ENCODE peak calls at places on chromosomes 12 and 14, in six cellular contexts. E is thoracic aorta; N is A673; U is stomach; V is CD8-positive, alpha-beta T cell; D is left ventricle myocardium inferior. Q is an unnamed sample. For H3K4me1, the result is how much of the 10 kb centered on the place peaks cover.

GRCh38 chr12:12267801-12268200 is 957 bp upstream of the LRP6 start:
- DNase-seq in E (no peak), N (no peak), U (no peak), V (no peak), D (no peak), Q (no peak)

GRCh38 chr12:12480074-12480473 is 82.6 kb downstream of the DUSP16 start:
- DNase-seq in E (no peak), N (no peak), U (no peak), V (no peak), D (no peak), Q (no peak)

GRCh38 chr12:42070056-42070455 is 74.6 kb downstream of the GXYLT1 start:
- DNase-seq in E (no peak), N (no peak), U (no peak), V (no peak), D (no peak), Q (no peak)

GRCh38 chr12:100058482-100059029 is 73.8 kb upstream of the ANKS1B start:
- DNase-seq in E (no peak), N (peak), U (no peak), V (no peak), D (no peak), Q (no peak)

GRCh38 chr14:37655418-37655817 is 60.0 kb downstream of the TTC6 start:
- DNase-seq in E (no peak), N (no peak), U (no peak), V (no peak), D (no peak), Q (no peak)

GRCh38 chr12:58067610-58068387 is 126.4 kb downstream of the ATP23 start:
- DNase-seq in E (no peak), N (no peak), U (no peak), V (no peak), D (no peak), Q (no peak)

GRCh38 chr12:57151741-57152407 is 4.5 kb upstream of the LRP1-AS start:
- DNase-seq in E (no peak), N (no peak), U (no peak), V (no peak), D (peak), Q (peak)

GRCh38 chr12:85244561-85244960 is 35.5 kb upstream of the ALX1 start:
- DNase-seq in E (no peak), N (no peak), U (no peak), V (no peak), D (no peak), Q (no peak)

GRCh38 chr12:12714276-12715001 is 2.7 kb upstream of the CDKN1B start:
- DNase-seq in E (no peak), N (peak), U (peak), V (peak), D (no peak), Q (peak)

GRCh38 chr12:21696603-21697002 is 39.0 kb upstream of the LDHB start:
- DNase-seq in E (no peak), N (no peak), U (no peak), V (no peak), D (no peak), Q (no peak)

GRCh38 chr14:53663709-53664108 is 292.9 kb downstream of the BMP4 start:
- DNase-seq in E (no peak), N (peak), U (no peak), V (no peak), D (peak), Q (peak)

GRCh38 chr12:94875525-94875924 is 128.0 kb downstream of the NDUFA12 start:
- DNase-seq in E (no peak), N (no peak), U (no peak), V (no peak), D (no peak), Q (no peak)

GRCh38 chr12:117101953-117102833 is 3.0 kb upstream of the TESC start:
- DNase-seq in E (no peak), N (peak), U (no peak), V (no peak), D (no peak), Q (no peak)

GRCh38 chr14:52875707-52876106 is 75.1 kb downstream of the FERMT2 start:
- DNase-seq in E (no peak), N (no peak), U (no peak), V (no peak), D (no peak), Q (no peak)

GRCh38 chr12:94225924-94226630 is 77.7 kb downstream of the PLXNC1 start:
- DNase-seq in E (no peak), N (no peak), U (no peak), V (no peak), D (no peak), Q (no peak)

GRCh38 chr14:36052063-36052462 is 124.5 kb downstream of the PTCSC3 start:
- DNase-seq in E (no peak), N (no peak), U (no peak), V (no peak), D (no peak), Q (no peak)
- H3K4me1 ChIP-seq in E (under half), N (under half), U (under half), V (under half), D (under half), Q (under half)

DNA sequence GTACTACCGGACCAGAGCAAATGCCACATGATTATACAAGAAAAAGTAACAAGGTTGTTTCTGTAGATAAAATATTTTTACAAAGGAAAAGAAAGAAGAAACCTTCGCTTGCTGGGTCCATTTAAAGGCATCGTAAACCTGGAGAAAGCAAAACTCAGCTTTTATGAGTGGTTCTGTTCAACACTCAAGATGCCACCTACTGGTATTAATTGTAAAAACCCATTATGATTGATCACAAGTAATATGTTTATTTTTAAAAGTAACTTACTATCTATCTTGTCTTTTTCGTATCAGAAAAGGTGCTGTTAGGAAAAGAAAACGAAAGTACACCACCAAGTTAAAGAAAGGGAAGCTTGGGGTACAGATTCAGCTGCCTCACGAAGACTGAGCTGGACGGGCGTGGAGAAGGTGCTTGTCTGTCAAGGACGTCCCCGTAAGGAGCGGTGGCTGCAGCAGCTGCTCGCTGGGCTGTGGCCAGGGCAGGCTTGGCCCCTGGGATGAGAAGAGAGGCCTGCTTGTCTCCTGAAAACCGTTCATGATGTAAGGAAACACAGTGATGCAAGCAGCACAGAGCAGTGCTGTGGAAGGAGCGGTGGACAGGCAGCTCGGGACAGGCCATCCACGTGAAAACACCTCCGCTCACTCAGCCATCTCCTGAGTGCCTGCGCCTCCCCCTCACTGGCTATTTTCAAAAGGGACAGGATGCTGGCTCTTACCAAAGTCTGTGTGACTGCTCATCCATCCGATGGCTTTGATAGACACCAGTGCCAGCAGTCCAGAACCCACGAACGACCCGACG is 25.0 kb downstream of the SLC15A4 start:
- DNase-seq in E (no peak), N (no peak), U (no peak), V (no peak), D (no peak), Q (no peak)
- H3K4me1 ChIP-seq in E (under half), N (under half), U (under half), V (under half), D (half or more), Q (half or more)

GRCh38 chr12:65462506-65462905 is 184.0 kb downstream of the MSRB3 start:
- DNase-seq in E (no peak), N (no peak), U (no peak), V (no peak), D (no peak), Q (no peak)

GRCh38 chr12:65461017-65461416 is 182.5 kb downstream of the MSRB3 start:
- DNase-seq in E (no peak), N (no peak), U (no peak), V (no peak), D (no peak), Q (no peak)

GRCh38 chr12:65463082-65463481 is 184.6 kb downstream of the MSRB3 start:
- DNase-seq in E (no peak), N (no peak), U (no peak), V (no peak), D (no peak), Q (no peak)

GRCh38 chr12:65460076-65460475 is 181.6 kb downstream of the MSRB3 start:
- DNase-seq in E (no peak), N (no peak), U (no peak), V (no peak), D (no peak), Q (no peak)

GRCh38 chr12:65459545-65459944 is 181.1 kb downstream of the MSRB3 start:
- DNase-seq in E (no peak), N (no peak), U (no peak), V (no peak), D (no peak), Q (no peak)
- H3K4me1 ChIP-seq in E (under half), N (under half), U (under half), V (under half), D (under half), Q (under half)

GRCh38 chr14:100078216-100078780 is 13.1 kb downstream of the EVL start:
- DNase-seq in E (no peak), N (no peak), U (no peak), V (no peak), D (no peak), Q (no peak)

GRCh38 chr14:100076133-100076532 is 10.9 kb downstream of the EVL start:
- DNase-seq in E (no peak), N (peak), U (no peak), V (no peak), D (no peak), Q (no peak)

GRCh38 chr14:100076630-100077029 is 11.4 kb downstream of the EVL start:
- DNase-seq in E (no peak), N (no peak), U (no peak), V (no peak), D (peak), Q (peak)

GRCh38 chr14:100078997-100079561 is 13.9 kb downstream of the EVL start:
- DNase-seq in E (no peak), N (peak), U (peak), V (peak), D (no peak), Q (peak)

GRCh38 chr14:100077441-100077840 is 12.2 kb downstream of the EVL start:
- DNase-seq in E (no peak), N (no peak), U (no peak), V (no peak), D (no peak), Q (no peak)
- H3K4me1 ChIP-seq in E (under half), N (under half), U (under half), V (half or more), D (under half), Q (under half)

GRCh38 chr12:3473171-3473570 is 17.8 kb upstream of the PRMT8 start:
- DNase-seq in E (no peak), N (no peak), U (no peak), V (no peak), D (no peak), Q (no peak)
- H3K4me1 ChIP-seq in E (under half), N (under half), U (under half), V (under half), D (under half), Q (under half)

GRCh38 chr12:62903151-62903550 is 31.8 kb downstream of the PPM1H start:
- DNase-seq in E (no peak), N (no peak), U (no peak), V (no peak), D (no peak), Q (peak)
- H3K4me1 ChIP-seq in E (under half), N (under half), U (under half), V (under half), D (half or more), Q (under half)

DNA sequence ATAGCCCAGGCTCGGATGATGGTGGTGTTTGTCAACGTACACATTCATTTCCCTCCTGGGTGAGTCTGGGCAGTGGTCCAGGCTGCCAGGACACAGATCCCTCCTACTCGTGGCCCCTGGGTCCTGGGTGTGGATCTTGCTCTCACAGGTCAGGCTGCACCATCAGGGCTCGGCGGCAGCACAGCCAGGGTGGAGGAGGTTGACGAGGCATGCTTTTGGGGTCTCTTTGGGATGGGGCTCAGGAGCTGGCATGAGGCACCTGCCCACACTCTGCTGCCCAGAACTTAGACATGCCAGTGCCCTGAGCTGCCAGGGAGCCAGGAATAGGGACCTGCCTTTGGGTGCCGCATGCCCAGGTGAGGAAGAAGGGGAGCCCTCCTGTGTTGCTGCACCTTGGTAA is 9.7 kb downstream of the TMEM121 start:
- DNase-seq in E (no peak), N (no peak), U (no peak), V (no peak), D (no peak), Q (no peak)
- H3K4me1 ChIP-seq in E (under half), N (under half), U (under half), V (under half), D (under half), Q (under half)

GRCh38 chr14:95493503-95493902 is 22.9 kb downstream of the SYNE3 start:
- DNase-seq in E (no peak), N (no peak), U (no peak), V (no peak), D (no peak), Q (no peak)

GRCh38 chr14:95495093-95495492 is 21.4 kb downstream of the SYNE3 start:
- DNase-seq in E (no peak), N (no peak), U (no peak), V (no peak), D (no peak), Q (no peak)

GRCh38 chr14:95493976-95494375 is 22.5 kb downstream of the SYNE3 start:
- DNase-seq in E (no peak), N (no peak), U (no peak), V (no peak), D (no peak), Q (no peak)

GRCh38 chr14:95495538-95496025 is 20.9 kb downstream of the SYNE3 start:
- DNase-seq in E (no peak), N (no peak), U (no peak), V (no peak), D (no peak), Q (no peak)

GRCh38 chr14:95494456-95494855 is 22.0 kb downstream of the SYNE3 start:
- DNase-seq in E (no peak), N (no peak), U (no peak), V (no peak), D (no peak), Q (no peak)
- H3K4me1 ChIP-seq in E (half or more), N (under half), U (under half), V (under half), D (half or more), Q (under half)

GRCh38 chr12:48988030-48988649 is 10.0 kb downstream of the WNT1 start:
- DNase-seq in E (no peak), N (peak), U (peak), V (peak), D (no peak), Q (no peak)
- H3K4me1 ChIP-seq in E (under half), N (under half), U (under half), V (under half), D (under half), Q (under half)

GRCh38 chr14:67360469-67361206 is 510 bp downstream of the EIF2S1 start:
- DNase-seq in E (peak), N (peak), U (no peak), V (no peak), D (no peak), Q (no peak)
- H3K4me1 ChIP-seq in E (under half), N (under half), U (half or more), V (under half), D (half or more), Q (half or more)

Q was measured in heart right ventricle.